ENCODE peak calls at places on chromosomes 3 and 15, in five cellular contexts. K is cardiac muscle cell; F is H9; J is heart left ventricle; V is CD4-positive, alpha-beta T cell. T is an unnamed sample. For H3K27me3 and H3K9me3, the result is how much of the 10 kb centered on the place peaks cover.

GRCh38 chr15:88454867-88455810 is 12.0 kb downstream of the MRPL46 start:
- DNase-seq in K (peak), F (peak), J (no peak), V (peak), T (no peak)

GRCh38 chr3:195263193-195263924 is 7.6 kb downstream of the XXYLT1 start:
- DNase-seq in K (no peak), F (no peak), J (no peak), V (no peak), T (no peak)

GRCh38 chr3:8931342-8931741 is 31.9 kb downstream of the RAD18 start:
- DNase-seq in K (no peak), F (no peak), J (no peak), V (no peak), T (no peak)

GRCh38 chr3:134751831-134752230 is 43.2 kb upstream of the EPHB1 start:
- DNase-seq in K (no peak), F (no peak), J (no peak), V (no peak), T (no peak)

GRCh38 chr3:63015614-63016016 is 140.4 kb upstream of the CADPS start:
- DNase-seq in K (peak), F (peak), J (no peak), V (no peak), T (no peak)

GRCh38 chr15:67148196-67148701 is 82.8 kb downstream of the SMAD3 start:
- DNase-seq in K (no peak), F (no peak), J (no peak), V (no peak), T (peak)

GRCh38 chr3:186213946-186214345 is 105.1 kb upstream of the ETV5 start:
- DNase-seq in K (no peak), F (no peak), J (no peak), V (no peak), T (no peak)

GRCh38 chr3:196138927-196139680 is 57.2 kb upstream of the TFRC start:
- DNase-seq in K (no peak), F (peak), J (no peak), V (no peak), T (no peak)

GRCh38 chr3:190811775-190812480 is 50.6 kb downstream of the GMNC start:
- DNase-seq in K (peak), F (peak), J (no peak), V (no peak), T (no peak)

GRCh38 chr3:191740712-191741111 is 279.7 kb downstream of the PYDC2 start:
- DNase-seq in K (no peak), F (no peak), J (no peak), V (no peak), T (no peak)

GRCh38 chr3:139944256-139944910 is 9.4 kb downstream of the CLSTN2 start:
- DNase-seq in K (no peak), F (no peak), J (no peak), V (no peak), T (no peak)

GRCh38 chr3:194587438-194587931 is 45.7 kb downstream of the TMEM44 start:
- DNase-seq in K (no peak), F (no peak), J (peak), V (no peak), T (no peak)

GRCh38 chr3:124492824-124493223 is 237.4 kb upstream of the UMPS start:
- DNase-seq in K (peak), F (peak), J (no peak), V (no peak), T (no peak)

GRCh38 chr3:101735833-101736232 is 11.4 kb downstream of the CEP97 start:
- DNase-seq in K (no peak), F (no peak), J (no peak), V (no peak), T (no peak)

GRCh38 chr3:134039161-134039862 is 9.6 kb upstream of the SLCO2A1 start:
- DNase-seq in K (peak), F (peak), J (peak), V (no peak), T (no peak)

GRCh38 chr3:57257678-57258077 is 30.1 kb downstream of the APPL1 start:
- DNase-seq in K (no peak), F (no peak), J (no peak), V (no peak), T (no peak)

GRCh38 chr3:122936335-122936734 is 91.2 kb downstream of the SEMA5B start:
- DNase-seq in K (no peak), F (no peak), J (no peak), V (no peak), T (no peak)

GRCh38 chr15:80856809-80857377 is 77.7 kb downstream of the CEMIP start:
- DNase-seq in K (no peak), F (no peak), J (peak), V (no peak), T (peak)

GRCh38 chr3:151955356-151955755 is 81.9 kb downstream of the SUCNR1 start:
- DNase-seq in K (no peak), F (no peak), J (no peak), V (no peak), T (no peak)

GRCh38 chr3:53646723-53647122 is 152.3 kb downstream of the CACNA1D start:
- DNase-seq in K (no peak), F (no peak), J (no peak), V (no peak), T (no peak)

GRCh38 chr15:40932146-40932545 is 3.0 kb downstream of the DLL4 start:
- DNase-seq in K (no peak), F (no peak), J (no peak), V (no peak), T (no peak)

GRCh38 chr15:40933520-40933904 is 4.4 kb downstream of the DLL4 start:
- DNase-seq in K (no peak), F (no peak), J (no peak), V (no peak), T (no peak)

GRCh38 chr15:40931300-40932142 is 2.4 kb downstream of the DLL4 start:
- DNase-seq in K (no peak), F (no peak), J (peak), V (no peak), T (no peak)

GRCh38 chr15:40934457-40934856 is 5.3 kb downstream of the DLL4 start:
- DNase-seq in K (no peak), F (no peak), J (no peak), V (no peak), T (no peak)

GRCh38 chr15:40932625-40933519 is 3.7 kb downstream of the DLL4 start:
- DNase-seq in K (no peak), F (no peak), J (no peak), V (no peak), T (no peak)
- H3K27me3 ChIP-seq in K (half or more), F (under half), J (under half), V (under half), T (under half)

GRCh38 chr3:52345521-52346110 is 29.5 kb downstream of the DNAH1 start:
- DNase-seq in K (no peak), F (no peak), J (no peak), V (no peak), T (no peak)
- H3K9me3 ChIP-seq in K (under half), F (under half), J (under half), V (under half), T (under half)

DNA sequence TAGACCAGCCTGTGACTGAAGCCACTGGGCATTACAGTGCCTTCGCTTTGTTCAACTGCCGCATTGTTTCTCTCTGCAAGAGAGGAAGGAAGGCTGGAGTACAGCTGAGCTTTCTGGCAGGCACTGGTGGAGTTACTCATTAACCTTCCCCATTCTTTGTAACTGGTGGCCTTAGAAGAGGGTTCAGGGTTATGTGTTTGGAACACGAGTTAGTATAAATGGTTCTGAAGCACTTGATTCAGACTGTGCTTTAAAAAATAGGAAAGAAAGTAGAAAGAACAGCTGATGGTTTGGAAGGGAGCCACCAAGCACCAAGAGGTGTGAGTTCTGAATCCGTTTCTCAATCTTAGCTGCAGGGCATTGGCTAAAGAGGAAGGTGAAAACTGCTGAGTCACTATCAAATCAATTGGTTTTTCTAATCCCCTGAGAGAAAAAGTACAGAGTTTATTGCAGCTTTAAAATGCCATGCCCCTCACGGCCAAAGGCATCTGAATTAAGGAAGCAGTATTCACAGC is 3.7 kb downstream of the HGD start:
- DNase-seq in K (no peak), F (no peak), J (no peak), V (no peak), T (peak)
- H3K27ac ChIP-seq in K (no peak), F (peak), J (no peak), V (no peak), T (no peak)

GRCh38 chr15:101374326-101374725 is 79.3 kb upstream of the SNRPA1 start:
- DNase-seq in K (no peak), F (no peak), J (no peak), V (no peak), T (no peak)
- H3K27me3 ChIP-seq in K (under half), F (under half), J (under half), V (under half), T (under half)

GRCh38 chr15:56353119-56353518 is 12.1 kb upstream of the TEX9 start:
- DNase-seq in K (no peak), F (no peak), J (no peak), V (no peak), T (no peak)
- H3K9me3 ChIP-seq in K (under half), F (under half), J (under half), V (under half), T (under half)

GRCh38 chr3:169811606-169812123 is 1.0 kb upstream of the LRRIQ4 start:
- DNase-seq in K (peak), F (no peak), J (no peak), V (no peak), T (peak)
- H3K27ac ChIP-seq in K (peak), F (no peak), J (peak), V (no peak), T (no peak)

DNA sequence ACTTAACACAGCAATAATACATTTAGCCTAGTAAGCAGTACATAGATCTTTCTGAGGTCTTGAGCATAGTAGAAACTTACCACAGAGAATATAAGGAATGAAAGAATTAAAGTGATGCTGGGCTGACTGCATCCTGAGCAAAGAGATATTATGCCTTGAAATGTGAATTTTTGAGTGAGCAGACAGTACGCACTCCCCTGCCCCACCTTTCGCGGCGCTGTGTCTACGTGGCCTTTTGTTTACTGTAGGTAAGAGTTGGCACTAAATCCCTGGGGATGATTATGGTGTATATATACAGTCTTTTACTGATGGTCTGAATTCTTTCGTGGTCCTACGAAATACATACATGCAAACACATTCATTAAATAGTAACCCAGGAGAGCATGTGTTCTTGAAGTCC is 217.5 kb upstream of the TOPAZ1 start:
- DNase-seq in K (no peak), F (no peak), J (no peak), V (no peak), T (no peak)
- H3K27me3 ChIP-seq in K (half or more), F (under half), J (half or more), V (under half), T (under half)

T was measured in CD4-positive, CD25-positive, alpha-beta regulatory T cell.